ENCODE peak calls at places on chromosomes 3 and 15, in six cellular contexts. One of them, this sample, is unnamed. For H3K36me3 and H3K4me1, the result is how much of the 10 kb centered on the place peaks cover.

GRCh38 chr3:127844326-127844942 is 22.1 kb upstream of the MGLL start:
- DNase-seq in uterus: no peak
- DNase-seq in OCI-LY7: peak
- DNase-seq in CD8-positive, alpha-beta memory T cell: no peak
- DNase-seq in mucosa of descending colon: no peak
- DNase-seq in PC-3: no peak
- DNase-seq in this sample: no peak

GRCh38 chr15:45378149-45378912 is at the start of gene GATM:
- DNase-seq in uterus: peak
- DNase-seq in OCI-LY7: no peak
- DNase-seq in CD8-positive, alpha-beta memory T cell: peak
- DNase-seq in mucosa of descending colon: peak
- DNase-seq in PC-3: peak
- DNase-seq in this sample: peak

GRCh38 chr3:34382859-34383258 is 584.4 kb downstream of the PDCD6IP start:
- DNase-seq in uterus: no peak
- DNase-seq in OCI-LY7: no peak
- DNase-seq in CD8-positive, alpha-beta memory T cell: no peak
- DNase-seq in mucosa of descending colon: no peak
- DNase-seq in PC-3: peak
- DNase-seq in this sample: no peak

GRCh38 chr3:16482770-16483531 is 30.5 kb downstream of the RFTN1 start:
- DNase-seq in uterus: no peak
- DNase-seq in OCI-LY7: peak
- DNase-seq in CD8-positive, alpha-beta memory T cell: peak
- DNase-seq in mucosa of descending colon: peak
- DNase-seq in PC-3: no peak
- DNase-seq in this sample: peak

GRCh38 chr3:49625971-49626640 is 48.0 kb upstream of the APEH start:
- DNase-seq in uterus: no peak
- DNase-seq in OCI-LY7: no peak
- DNase-seq in CD8-positive, alpha-beta memory T cell: no peak
- DNase-seq in mucosa of descending colon: no peak
- DNase-seq in PC-3: no peak
- DNase-seq in this sample: no peak

GRCh38 chr3:152638707-152639450 is 196.1 kb upstream of the P2RY1 start:
- DNase-seq in uterus: peak
- DNase-seq in OCI-LY7: no peak
- DNase-seq in CD8-positive, alpha-beta memory T cell: no peak
- DNase-seq in mucosa of descending colon: no peak
- DNase-seq in PC-3: no peak
- DNase-seq in this sample: no peak

GRCh38 chr3:128620268-128620691 is 30.3 kb downstream of the RPN1 start:
- DNase-seq in uterus: no peak
- DNase-seq in OCI-LY7: no peak
- DNase-seq in CD8-positive, alpha-beta memory T cell: no peak
- DNase-seq in mucosa of descending colon: no peak
- DNase-seq in PC-3: no peak
- DNase-seq in this sample: no peak

GRCh38 chr3:50089603-50089945 is 855 bp downstream of the RBM5 start:
- DNase-seq in uterus: no peak
- DNase-seq in OCI-LY7: no peak
- DNase-seq in CD8-positive, alpha-beta memory T cell: no peak
- DNase-seq in mucosa of descending colon: no peak
- DNase-seq in PC-3: no peak
- DNase-seq in this sample: no peak

GRCh38 chr15:26634319-26634718 is 138.5 kb downstream of the GABRB3 start:
- DNase-seq in uterus: no peak
- DNase-seq in OCI-LY7: no peak
- DNase-seq in CD8-positive, alpha-beta memory T cell: no peak
- DNase-seq in mucosa of descending colon: no peak
- DNase-seq in PC-3: no peak
- DNase-seq in this sample: no peak

GRCh38 chr3:11155341-11156025 is 1.2 kb downstream of the HRH1 start:
- DNase-seq in uterus: peak
- DNase-seq in OCI-LY7: no peak
- DNase-seq in CD8-positive, alpha-beta memory T cell: no peak
- DNase-seq in mucosa of descending colon: peak
- DNase-seq in PC-3: peak
- DNase-seq in this sample: peak

GRCh38 chr3:145272684-145273083 is 888.3 kb downstream of the PLOD2 start:
- DNase-seq in uterus: no peak
- DNase-seq in OCI-LY7: no peak
- DNase-seq in CD8-positive, alpha-beta memory T cell: no peak
- DNase-seq in mucosa of descending colon: no peak
- DNase-seq in PC-3: no peak
- DNase-seq in this sample: no peak

GRCh38 chr15:91982401-91982800 is 128.9 kb downstream of the SLCO3A1 start:
- DNase-seq in uterus: no peak
- DNase-seq in OCI-LY7: peak
- DNase-seq in CD8-positive, alpha-beta memory T cell: no peak
- DNase-seq in mucosa of descending colon: no peak
- DNase-seq in PC-3: peak
- DNase-seq in this sample: no peak

GRCh38 chr15:46461416-46461815 is 826.6 kb downstream of the SQOR start:
- DNase-seq in uterus: no peak
- DNase-seq in OCI-LY7: no peak
- DNase-seq in CD8-positive, alpha-beta memory T cell: no peak
- DNase-seq in mucosa of descending colon: no peak
- DNase-seq in PC-3: no peak
- DNase-seq in this sample: no peak

GRCh38 chr3:155391583-155391982 is 98.1 kb upstream of the STRIT1 start:
- DNase-seq in uterus: peak
- DNase-seq in OCI-LY7: no peak
- DNase-seq in CD8-positive, alpha-beta memory T cell: no peak
- DNase-seq in mucosa of descending colon: no peak
- DNase-seq in PC-3: peak
- DNase-seq in this sample: peak

GRCh38 chr15:84034831-84035753 is 200.5 kb upstream of the GOLGA6L4 start:
- DNase-seq in uterus: no peak
- DNase-seq in OCI-LY7: peak
- DNase-seq in CD8-positive, alpha-beta memory T cell: no peak
- DNase-seq in mucosa of descending colon: no peak
- DNase-seq in PC-3: peak
- DNase-seq in this sample: no peak

GRCh38 chr15:52391074-52391473 is 95.5 kb upstream of the MYO5C start:
- DNase-seq in uterus: no peak
- DNase-seq in OCI-LY7: no peak
- DNase-seq in CD8-positive, alpha-beta memory T cell: no peak
- DNase-seq in mucosa of descending colon: no peak
- DNase-seq in PC-3: no peak
- DNase-seq in this sample: no peak

GRCh38 chr3:138944842-138945645 is 1.9 kb downstream of the FOXL2 start:
- DNase-seq in uterus: no peak
- DNase-seq in OCI-LY7: no peak
- DNase-seq in CD8-positive, alpha-beta memory T cell: no peak
- DNase-seq in mucosa of descending colon: no peak
- DNase-seq in PC-3: no peak
- DNase-seq in this sample: peak

GRCh38 chr3:12662593-12663310 is 1.2 kb downstream of the RAF1 start:
- DNase-seq in uterus: no peak
- DNase-seq in OCI-LY7: peak
- DNase-seq in CD8-positive, alpha-beta memory T cell: peak
- DNase-seq in mucosa of descending colon: peak
- DNase-seq in PC-3: peak
- DNase-seq in this sample: peak

GRCh38 chr3:186942168-186942567 is 11.8 kb downstream of the ST6GAL1 start:
- DNase-seq in uterus: no peak
- DNase-seq in OCI-LY7: no peak
- DNase-seq in CD8-positive, alpha-beta memory T cell: no peak
- DNase-seq in mucosa of descending colon: no peak
- DNase-seq in PC-3: no peak
- DNase-seq in this sample: no peak

GRCh38 chr15:101694261-101694660 is 30.0 kb downstream of the TARS3 start:
- DNase-seq in uterus: no peak
- DNase-seq in OCI-LY7: no peak
- DNase-seq in CD8-positive, alpha-beta memory T cell: no peak
- DNase-seq in mucosa of descending colon: no peak
- DNase-seq in PC-3: peak
- DNase-seq in this sample: no peak

GRCh38 chr15:101692799-101693198 is 31.5 kb downstream of the TARS3 start:
- DNase-seq in uterus: no peak
- DNase-seq in OCI-LY7: no peak
- DNase-seq in CD8-positive, alpha-beta memory T cell: no peak
- DNase-seq in mucosa of descending colon: no peak
- DNase-seq in PC-3: no peak
- DNase-seq in this sample: no peak

GRCh38 chr15:101702077-101702476 is 22.2 kb downstream of the TARS3 start:
- DNase-seq in uterus: no peak
- DNase-seq in OCI-LY7: no peak
- DNase-seq in CD8-positive, alpha-beta memory T cell: no peak
- DNase-seq in mucosa of descending colon: no peak
- DNase-seq in PC-3: no peak
- DNase-seq in this sample: no peak

GRCh38 chr15:101698314-101698713 is 26.0 kb downstream of the TARS3 start:
- DNase-seq in uterus: no peak
- DNase-seq in OCI-LY7: no peak
- DNase-seq in CD8-positive, alpha-beta memory T cell: no peak
- DNase-seq in mucosa of descending colon: no peak
- DNase-seq in PC-3: no peak
- DNase-seq in this sample: no peak

GRCh38 chr15:101697488-101697887 is 26.8 kb downstream of the TARS3 start:
- DNase-seq in uterus: no peak
- DNase-seq in OCI-LY7: no peak
- DNase-seq in CD8-positive, alpha-beta memory T cell: no peak
- DNase-seq in mucosa of descending colon: no peak
- DNase-seq in PC-3: no peak
- DNase-seq in this sample: no peak
- H3K36me3 ChIP-seq in uterus: under half
- H3K36me3 ChIP-seq in OCI-LY7: under half
- H3K36me3 ChIP-seq in CD8-positive, alpha-beta memory T cell: under half
- H3K36me3 ChIP-seq in mucosa of descending colon: under half
- H3K36me3 ChIP-seq in PC-3: under half
- H3K36me3 ChIP-seq in this sample: half or more

GRCh38 chr15:101157721-101158120 is 94.1 kb downstream of the CHSY1 start:
- DNase-seq in uterus: no peak
- DNase-seq in OCI-LY7: no peak
- DNase-seq in CD8-positive, alpha-beta memory T cell: peak
- DNase-seq in mucosa of descending colon: no peak
- DNase-seq in PC-3: no peak
- DNase-seq in this sample: no peak

GRCh38 chr15:101158166-101159095 is 93.4 kb downstream of the CHSY1 start:
- DNase-seq in uterus: no peak
- DNase-seq in OCI-LY7: no peak
- DNase-seq in CD8-positive, alpha-beta memory T cell: no peak
- DNase-seq in mucosa of descending colon: no peak
- DNase-seq in PC-3: no peak
- DNase-seq in this sample: no peak

GRCh38 chr15:101159936-101160770 is 91.7 kb downstream of the CHSY1 start:
- DNase-seq in uterus: no peak
- DNase-seq in OCI-LY7: no peak
- DNase-seq in CD8-positive, alpha-beta memory T cell: peak
- DNase-seq in mucosa of descending colon: no peak
- DNase-seq in PC-3: no peak
- DNase-seq in this sample: no peak

GRCh38 chr15:101161656-101162055 is 90.2 kb downstream of the CHSY1 start:
- DNase-seq in uterus: no peak
- DNase-seq in OCI-LY7: no peak
- DNase-seq in CD8-positive, alpha-beta memory T cell: no peak
- DNase-seq in mucosa of descending colon: no peak
- DNase-seq in PC-3: no peak
- DNase-seq in this sample: no peak

DNA sequence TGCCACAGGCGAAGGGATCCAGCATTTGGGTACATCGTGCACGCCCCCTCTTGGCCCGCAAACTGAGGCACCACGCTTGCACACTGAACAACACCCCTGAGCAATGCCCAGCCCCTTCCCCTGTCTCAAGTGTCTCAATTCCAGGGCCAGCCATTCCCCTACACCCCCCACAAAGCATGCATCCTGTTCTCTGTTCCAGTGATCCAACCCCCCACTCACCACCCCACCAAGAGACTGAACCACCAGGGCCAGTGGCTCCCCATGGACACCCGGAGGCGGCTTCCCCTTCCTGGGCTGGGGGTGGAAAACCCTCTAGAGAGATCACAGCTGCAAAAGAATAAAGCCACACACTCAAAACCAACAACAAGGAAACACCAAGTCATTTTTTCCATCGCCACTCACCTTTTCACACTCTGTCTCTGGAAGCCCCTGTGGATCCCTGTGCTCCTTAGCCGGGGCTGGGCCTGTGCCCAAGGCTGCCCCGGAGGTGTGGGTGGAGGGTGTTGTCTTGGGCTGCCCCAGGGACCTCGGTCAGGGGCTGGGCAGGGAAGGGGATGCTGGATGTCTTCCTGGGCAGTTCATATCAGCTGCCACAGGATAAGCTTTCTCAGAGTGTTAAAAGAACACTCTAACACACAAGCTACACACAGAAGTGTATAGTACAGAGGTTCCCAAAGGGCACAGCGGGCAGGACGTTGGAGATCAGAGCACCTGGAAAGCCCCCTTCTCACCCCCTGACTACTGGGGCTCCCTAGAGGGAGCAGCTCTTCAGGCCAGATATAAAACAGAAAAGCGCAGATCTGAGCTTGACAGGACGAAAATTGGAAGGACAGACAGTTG is 92.5 kb downstream of the CHSY1 start:
- DNase-seq in uterus: no peak
- DNase-seq in OCI-LY7: no peak
- DNase-seq in CD8-positive, alpha-beta memory T cell: peak
- DNase-seq in mucosa of descending colon: no peak
- DNase-seq in PC-3: no peak
- DNase-seq in this sample: no peak
- H3K4me1 ChIP-seq in uterus: under half
- H3K4me1 ChIP-seq in OCI-LY7: under half
- H3K4me1 ChIP-seq in CD8-positive, alpha-beta memory T cell: under half
- H3K4me1 ChIP-seq in mucosa of descending colon: under half
- H3K4me1 ChIP-seq in PC-3: under half
- H3K4me1 ChIP-seq in this sample: under half

GRCh38 chr15:74272812-74273211 is 36.7 kb downstream of the CCDC33 start:
- DNase-seq in uterus: no peak
- DNase-seq in OCI-LY7: no peak
- DNase-seq in CD8-positive, alpha-beta memory T cell: no peak
- DNase-seq in mucosa of descending colon: no peak
- DNase-seq in PC-3: peak
- DNase-seq in this sample: no peak
- H3K4me3 ChIP-seq in uterus: no peak
- H3K4me3 ChIP-seq in OCI-LY7: no peak
- H3K4me3 ChIP-seq in CD8-positive, alpha-beta memory T cell: no peak
- H3K4me3 ChIP-seq in mucosa of descending colon: no peak
- H3K4me3 ChIP-seq in PC-3: no peak
- H3K4me3 ChIP-seq in this sample: no peak

GRCh38 chr15:100729461-100729860 is 127.1 kb downstream of the ASB7 start:
- DNase-seq in uterus: no peak
- DNase-seq in OCI-LY7: no peak
- DNase-seq in CD8-positive, alpha-beta memory T cell: no peak
- DNase-seq in mucosa of descending colon: no peak
- DNase-seq in PC-3: no peak
- DNase-seq in this sample: no peak

GRCh38 chr15:100730129-100730528 is 127.7 kb downstream of the ASB7 start:
- DNase-seq in uterus: no peak
- DNase-seq in OCI-LY7: no peak
- DNase-seq in CD8-positive, alpha-beta memory T cell: no peak
- DNase-seq in mucosa of descending colon: no peak
- DNase-seq in PC-3: no peak
- DNase-seq in this sample: no peak

GRCh38 chr15:100727291-100727851 is 125.0 kb downstream of the ASB7 start:
- DNase-seq in uterus: peak
- DNase-seq in OCI-LY7: no peak
- DNase-seq in CD8-positive, alpha-beta memory T cell: no peak
- DNase-seq in mucosa of descending colon: no peak
- DNase-seq in PC-3: no peak
- DNase-seq in this sample: no peak

GRCh38 chr15:100726426-100727190 is 124.2 kb downstream of the ASB7 start:
- DNase-seq in uterus: peak
- DNase-seq in OCI-LY7: no peak
- DNase-seq in CD8-positive, alpha-beta memory T cell: no peak
- DNase-seq in mucosa of descending colon: no peak
- DNase-seq in PC-3: no peak
- DNase-seq in this sample: no peak

GRCh38 chr15:100728371-100729201 is 126.2 kb downstream of the ASB7 start:
- DNase-seq in uterus: peak
- DNase-seq in OCI-LY7: peak
- DNase-seq in CD8-positive, alpha-beta memory T cell: no peak
- DNase-seq in mucosa of descending colon: no peak
- DNase-seq in PC-3: no peak
- DNase-seq in this sample: no peak
- H3K36me3 ChIP-seq in uterus: under half
- H3K36me3 ChIP-seq in OCI-LY7: under half
- H3K36me3 ChIP-seq in CD8-positive, alpha-beta memory T cell: under half
- H3K36me3 ChIP-seq in mucosa of descending colon: under half
- H3K36me3 ChIP-seq in PC-3: under half
- H3K36me3 ChIP-seq in this sample: under half